ENCODE peak calls at places on chromosome 7, in nine cellular contexts. G is hepatocyte, E is SK-N-SH, D is MM.1S, F is OCI-LY7, R is GM23338, W is PC-3, M is GM23248, O is HCT116. B is an unnamed sample.

GRCh38 chr7:88456490-88456889 is 149.8 kb upstream of the STEAP4 start:
- DNase-seq in D (no peak), M (no peak), G (no peak), W (no peak), O (no peak), R (no peak), F (no peak), E (no peak), B (no peak)

GRCh38 chr7:67525588-67525987 is 529.0 kb downstream of the TYW1 start:
- DNase-seq in M (no peak), O (no peak), D (no peak), F (no peak), R (no peak), E (no peak), G (no peak), W (no peak), B (no peak)

GRCh38 chr7:46695045-46695708 is 774.1 kb upstream of the IGFBP3 start:
- DNase-seq in W (peak; percentile 25), E (no peak), G (peak; percentile 53), D (no peak), M (peak; percentile 7), R (no peak), O (peak; percentile 8), F (no peak), B (no peak)

GRCh38 chr7:66142334-66142733 is 27.7 kb downstream of the CRCP start:
- DNase-seq in F (no peak), E (no peak), M (no peak), G (no peak), R (no peak), D (no peak), W (no peak), O (no peak), B (no peak)

GRCh38 chr7:93620057-93620456 is 45.5 kb upstream of the CALCR start:
- DNase-seq in R (no peak), M (peak; percentile 18), D (no peak), F (no peak), W (no peak), E (no peak), O (no peak), G (no peak), B (no peak)

GRCh38 chr7:142587578-142588191 is 161.6 kb upstream of the PRSS1 start:
- DNase-seq in F (peak; percentile 61), W (peak; percentile 82), E (peak; percentile 31), R (peak; percentile 82), G (peak; percentile 66), D (peak; percentile 94), M (peak; percentile 92), O (peak; percentile 82), B (peak; percentile 63)

GRCh38 chr7:116981887-116982430 is 28.7 kb downstream of the ST7 start:
- DNase-seq in F (no peak), O (no peak), G (no peak), E (no peak), M (no peak), R (no peak), D (no peak), W (no peak), B (no peak)

GRCh38 chr7:107179326-107180163 is 10.7 kb downstream of the HBP1 start:
- DNase-seq in R (no peak), W (peak; percentile 43), O (peak; percentile 51), M (peak; percentile 46), G (peak; percentile 17), F (no peak), E (no peak), D (no peak), B (no peak)

GRCh38 chr7:155764432-155764798 is 47.8 kb downstream of the SHH start:
- DNase-seq in W (no peak), D (no peak), O (no peak), F (no peak), G (no peak), R (no peak), M (no peak), E (no peak), B (no peak)

GRCh38 chr7:84393776-84394175 is 199.2 kb upstream of the SEMA3A start:
- DNase-seq in W (peak; percentile 49), F (no peak), E (no peak), M (peak; percentile 66), O (no peak), G (no peak), D (no peak), R (no peak), B (no peak)

GRCh38 chr7:106602062-106602461 is 58.9 kb downstream of the CCDC71L start:
- DNase-seq in E (no peak), R (no peak), D (no peak), M (no peak), O (no peak), F (no peak), W (no peak), G (no peak), B (no peak)

GRCh38 chr7:50978633-50979215 is 196.0 kb upstream of the GRB10 start:
- DNase-seq in O (no peak), R (peak; percentile 72), M (peak; percentile 8), F (no peak), D (no peak), G (no peak), E (no peak), W (peak; percentile 55), B (peak; percentile 13)

GRCh38 chr7:100115026-100115425 is 4.1 kb downstream of the TAF6 start:
- DNase-seq in M (no peak), E (no peak), R (no peak), G (no peak), D (no peak), W (no peak), F (no peak), O (no peak), B (no peak)

DNA sequence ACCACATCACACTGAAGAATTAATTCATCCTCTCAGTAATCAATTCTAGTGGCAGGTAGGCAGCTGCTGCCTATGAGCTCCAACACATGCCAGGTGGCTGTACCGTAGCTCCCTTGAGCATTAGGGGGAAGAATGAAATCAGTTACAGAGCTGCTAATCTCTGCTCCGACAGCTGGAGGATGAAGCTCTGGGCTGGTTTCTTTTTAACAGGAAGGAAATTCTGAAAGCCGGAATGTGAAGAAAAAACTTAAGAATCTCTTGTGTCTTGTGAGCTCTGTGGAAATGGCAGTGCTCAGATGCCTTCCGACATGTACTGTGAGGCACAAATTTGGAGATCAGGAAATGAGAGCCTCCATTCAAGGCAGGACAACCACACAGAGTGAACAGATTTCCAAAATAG is 2.8 kb upstream of the AHCYL2 start:
- DNase-seq in F (peak; percentile 80), D (peak; percentile 46), W (no peak), R (no peak), E (no peak), M (no peak), O (no peak), G (no peak), B (no peak)
- TF ChIP-seq EZH2phosphoT487 in F (no peak), D (no peak), W (no peak), R (no peak), E (no peak), M (no peak), O (no peak), G (no peak), B (no peak)

GRCh38 chr7:96855691-96856090 is 146.0 kb upstream of the SEM1 start:
- DNase-seq in W (no peak), E (no peak), O (no peak), D (no peak), G (no peak), R (no peak), M (no peak), F (no peak), B (no peak)

DNA sequence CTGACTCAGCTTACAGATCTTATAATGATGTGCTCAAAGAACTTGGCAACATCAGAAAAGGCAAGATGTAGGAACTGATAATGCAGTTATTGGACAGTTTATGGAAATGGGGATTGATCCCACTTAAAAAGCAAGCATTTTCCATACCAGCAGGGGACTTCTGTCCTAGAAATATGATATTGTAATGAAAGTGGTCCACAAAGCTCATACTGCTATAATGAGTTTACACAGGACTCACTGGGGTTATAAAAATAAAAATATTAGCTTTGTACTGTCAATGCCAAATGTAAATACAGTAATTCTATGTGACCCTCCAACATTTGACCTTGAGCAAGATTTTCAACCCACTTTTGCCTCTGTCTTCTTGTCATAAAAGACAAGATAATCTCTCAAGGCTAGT is 145.5 kb upstream of the SEM1 start:
- DNase-seq in O (no peak), E (no peak), F (no peak), D (no peak), M (no peak), R (no peak), G (no peak), W (no peak), B (no peak)
- H2AFZ ChIP-seq in O (no peak overlapping the region), E (no peak overlapping the region), F (no peak overlapping the region), D (no peak overlapping the region), M (no peak overlapping the region), R (no peak overlapping the region), G (no peak overlapping the region), W (no peak overlapping the region), B (no peak overlapping the region)

GRCh38 chr7:80259-81236 is 111.8 kb upstream of the FAM20C start:
- DNase-seq in G (no peak), D (no peak), M (no peak), R (no peak), W (no peak), F (no peak), O (no peak), E (no peak), B (no peak)
- TF ChIP-seq EZH2phosphoT487 in G (no peak), D (no peak), M (no peak), R (no peak), W (no peak), F (no peak), O (no peak), E (no peak), B (no peak)

GRCh38 chr7:148962823-148963582 is 65.3 kb downstream of the PDIA4 start:
- DNase-seq in F (peak; percentile 78), D (peak; percentile 79), O (peak; percentile 60), M (peak; percentile 82), G (peak; percentile 78), W (peak; percentile 57), R (peak; percentile 62), E (peak; percentile 82), B (peak; percentile 61)

GRCh38 chr7:148964510-148965267 is 63.6 kb downstream of the PDIA4 start:
- DNase-seq in M (peak; percentile 10), F (peak; percentile 35), D (no peak), O (no peak), W (no peak), G (no peak), R (no peak), E (no peak), B (peak; percentile 18)

GRCh38 chr7:148963583-148964509 is 64.5 kb downstream of the PDIA4 start:
- DNase-seq in G (no peak), R (peak; percentile 50), M (peak; percentile 38), E (no peak), O (no peak), W (peak; percentile 31), D (no peak), F (no peak), B (peak; percentile 26)

GRCh38 chr7:148962515-148962822 is 65.8 kb downstream of the PDIA4 start:
- DNase-seq in G (no peak), F (no peak), D (no peak), E (no peak), M (no peak), W (no peak), R (no peak), O (no peak), B (no peak)

DNA sequence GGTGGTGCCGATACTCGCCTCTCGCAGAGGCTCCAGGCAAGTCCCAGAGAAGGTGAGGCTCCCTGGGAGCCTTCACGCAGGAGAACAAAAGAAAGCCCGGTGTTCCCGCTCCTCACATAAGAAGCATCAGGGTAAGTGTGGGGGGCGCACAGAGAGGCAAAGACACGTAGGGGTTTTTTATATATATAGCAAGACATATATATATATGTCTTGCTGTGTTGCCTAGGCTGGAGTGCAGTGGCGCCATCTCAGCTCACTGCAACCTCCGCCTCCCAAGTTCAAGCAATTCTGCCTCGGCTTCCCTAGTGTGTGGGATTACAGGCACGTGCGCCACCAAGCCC is 61.3 kb downstream of the PDIA4 start:
- DNase-seq in E (no peak), M (no peak), G (no peak), F (no peak), R (no peak), D (no peak), W (no peak), O (no peak), B (no peak)
- H2AFZ ChIP-seq in E (peak overlapping the region; percentile 71), M (peak overlapping the region; percentile 85), G (no peak overlapping the region), F (peak overlapping the region; percentile 38), R (peak overlapping the region; percentile 90), D (peak overlapping the region; percentile 56), W (peak overlapping the region; percentile 74), O (peak overlapping the region; percentile 87), B (peak overlapping the region; percentile 87)